ENCODE peak calls at places on chromosomes 1 and 21, in five cellular contexts. O is CD8-positive, alpha-beta T cell; A is GM23338; F is body of pancreas; H is psoas muscle. U is an unnamed sample. For H3K36me3, the result is how much of the 10 kb centered on the place peaks cover.

GRCh38 chr21:43767980-43768867 is 7.9 kb downstream of the CSTB start:
- DNase-seq in O (no peak), A (peak), F (no peak), H (peak), U (no peak)

GRCh38 chr1:26015358-26015757 is 6.2 kb upstream of the EXTL1 start:
- DNase-seq in O (no peak), A (no peak), F (no peak), H (no peak), U (no peak)

GRCh38 chr1:202076050-202076511 is 46.6 kb upstream of the GPR37L1 start:
- DNase-seq in O (no peak), A (no peak), F (peak), H (no peak), U (no peak)

GRCh38 chr1:195948123-195948895 is 659.9 kb downstream of the KCNT2 start:
- DNase-seq in O (no peak), A (no peak), F (no peak), H (no peak), U (no peak)

GRCh38 chr1:198541737-198542136 is 1.3 kb upstream of the ATP6V1G3 start:
- DNase-seq in O (no peak), A (no peak), F (no peak), H (no peak), U (no peak)

GRCh38 chr1:231210126-231210525 is 30.9 kb upstream of the GNPAT start:
- DNase-seq in O (no peak), A (no peak), F (no peak), H (no peak), U (no peak)

GRCh38 chr1:63575340-63575826 is 17.8 kb upstream of the PGM1 start:
- DNase-seq in O (no peak), A (peak), F (no peak), H (no peak), U (no peak)

GRCh38 chr1:63774617-63775417 is 1.0 kb downstream of the ROR1 start:
- DNase-seq in O (no peak), A (peak), F (peak), H (peak), U (no peak)

GRCh38 chr1:46284597-46285564 is 18.5 kb downstream of the LRRC41 start:
- DNase-seq in O (no peak), A (no peak), F (no peak), H (no peak), U (no peak)

GRCh38 chr21:42455196-42455595 is 40.8 kb downstream of the RSPH1 start:
- DNase-seq in O (no peak), A (no peak), F (no peak), H (peak), U (no peak)

GRCh38 chr1:37817481-37817880 is 9.5 kb upstream of the YRDC start:
- DNase-seq in O (no peak), A (peak), F (peak), H (no peak), U (no peak)

GRCh38 chr1:24435782-24436365 is 20.3 kb downstream of the NIPAL3 start:
- DNase-seq in O (no peak), A (no peak), F (no peak), H (no peak), U (no peak)

GRCh38 chr1:209769171-209769904 is 13.5 kb downstream of the TRAF3IP3 start:
- DNase-seq in O (peak), A (no peak), F (no peak), H (peak), U (peak)

GRCh38 chr1:110538921-110539320 is 19.9 kb upstream of the KCNA10 start:
- DNase-seq in O (no peak), A (no peak), F (no peak), H (no peak), U (no peak)

GRCh38 chr1:199041173-199041914 is 402.5 kb downstream of the PTPRC start:
- DNase-seq in O (no peak), A (no peak), F (no peak), H (no peak), U (no peak)

GRCh38 chr1:227894306-227894721 is 53.4 kb downstream of the WNT9A start:
- DNase-seq in O (no peak), A (no peak), F (peak), H (peak), U (no peak)

GRCh38 chr21:27740084-27740483 is 773.2 kb upstream of the ADAMTS5 start:
- DNase-seq in O (no peak), A (peak), F (no peak), H (no peak), U (no peak)

GRCh38 chr1:72284084-72284397 is 1.7 kb upstream of the NEGR1 start:
- DNase-seq in O (no peak), A (peak), F (no peak), H (no peak), U (no peak)
- TF ChIP-seq CTCF in O (no peak), A (no peak), F (no peak), H (no peak), U (no peak)

GRCh38 chr1:21295059-21295401 is 4.8 kb upstream of the ECE1 start:
- DNase-seq in O (no peak), A (no peak), F (no peak), H (no peak), U (no peak)
- H3K4me3 ChIP-seq in O (peak), A (no peak), F (no peak), H (no peak), U (no peak)

DNA sequence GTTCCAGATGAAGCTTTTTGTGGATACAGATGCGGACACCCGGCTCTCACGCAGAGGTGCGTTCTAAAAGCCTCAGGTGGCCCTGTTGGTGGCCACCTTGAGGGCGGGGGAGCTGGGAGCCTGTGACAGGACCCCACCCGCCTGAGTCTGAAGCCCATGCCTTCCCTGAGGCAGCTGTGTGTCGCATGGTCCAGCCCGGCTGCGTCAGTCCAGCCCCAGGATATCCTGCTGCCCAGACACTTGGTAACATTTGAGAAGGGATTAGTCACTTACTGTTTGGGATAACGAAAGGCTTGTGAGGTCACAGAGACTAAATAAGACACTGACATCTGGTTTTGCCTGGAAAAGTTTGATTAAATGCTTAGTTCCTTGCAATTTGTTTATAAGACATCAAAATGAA is 68.9 kb downstream of the UCK2 start:
- DNase-seq in O (no peak), A (no peak), F (no peak), H (peak), U (peak)
- H3K36me3 ChIP-seq in O (under half), A (under half), F (under half), H (under half), U (under half)

GRCh38 chr1:68375919-68376318 is 73.8 kb downstream of the RPE65 start:
- DNase-seq in O (no peak), A (no peak), F (no peak), H (no peak), U (no peak)

GRCh38 chr1:68370101-68370915 is 79.4 kb downstream of the RPE65 start:
- DNase-seq in O (no peak), A (no peak), F (no peak), H (no peak), U (no peak)

GRCh38 chr1:68373173-68373572 is 76.6 kb downstream of the RPE65 start:
- DNase-seq in O (no peak), A (no peak), F (no peak), H (no peak), U (no peak)

GRCh38 chr1:68376441-68376840 is 73.3 kb downstream of the RPE65 start:
- DNase-seq in O (no peak), A (no peak), F (no peak), H (no peak), U (no peak)

DNA sequence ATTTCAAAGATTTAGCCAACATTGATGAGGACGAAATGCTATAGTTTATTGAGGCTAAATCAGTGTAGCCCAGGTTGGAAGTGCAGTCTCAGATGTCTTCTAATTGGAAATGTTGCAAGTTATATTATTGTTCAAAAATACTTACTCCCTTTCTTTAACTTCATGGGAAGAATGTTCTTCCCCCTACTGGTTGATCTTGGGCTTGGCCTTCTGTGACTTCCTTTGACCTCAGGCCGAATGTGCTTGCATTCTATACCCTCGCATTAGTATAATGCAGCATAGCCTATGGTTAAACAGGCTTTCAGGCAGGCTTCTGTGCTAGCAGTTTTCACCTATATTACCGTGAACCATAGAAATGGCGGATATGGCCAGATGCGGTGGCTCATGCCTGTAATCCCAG is 77.3 kb downstream of the RPE65 start:
- DNase-seq in O (no peak), A (peak), F (no peak), H (no peak), U (no peak)
- TF ChIP-seq CTCF in O (no peak), A (peak), F (no peak), H (no peak), U (no peak)

GRCh38 chr1:145990249-145991097 is 5.9 kb downstream of the TXNIP start:
- DNase-seq in O (no peak), A (peak), F (no peak), H (peak), U (no peak)

GRCh38 chr1:145992502-145992936 is 3.9 kb downstream of the TXNIP start:
- DNase-seq in O (no peak), A (no peak), F (no peak), H (peak), U (no peak)

GRCh38 chr1:145993618-145994390 is 2.6 kb downstream of the TXNIP start:
- DNase-seq in O (no peak), A (no peak), F (no peak), H (no peak), U (no peak)

GRCh38 chr1:145992958-145993617 is 3.3 kb downstream of the TXNIP start:
- DNase-seq in O (no peak), A (no peak), F (no peak), H (no peak), U (no peak)

GRCh38 chr1:145991799-145992412 is 4.5 kb downstream of the TXNIP start:
- DNase-seq in O (no peak), A (no peak), F (no peak), H (peak), U (no peak)
- H3K4me3 ChIP-seq in O (peak), A (no peak), F (no peak), H (peak), U (no peak)

GRCh38 chr1:75791022-75791421 is 5.0 kb downstream of the RABGGTB start:
- DNase-seq in O (no peak), A (no peak), F (no peak), H (no peak), U (no peak)

GRCh38 chr1:75796376-75797272 is at the start of gene MSH4:
- DNase-seq in O (no peak), A (peak), F (no peak), H (no peak), U (no peak)

GRCh38 chr1:75795703-75796193 is 934 bp upstream of the MSH4 start:
- DNase-seq in O (no peak), A (no peak), F (no peak), H (no peak), U (no peak)

GRCh38 chr1:75794382-75794781 is 2.3 kb upstream of the MSH4 start:
- DNase-seq in O (no peak), A (no peak), F (no peak), H (no peak), U (no peak)

GRCh38 chr1:75792091-75792490 is 4.6 kb upstream of the MSH4 start:
- DNase-seq in O (no peak), A (no peak), F (no peak), H (no peak), U (no peak)
- H3K36me3 ChIP-seq in O (half or more), A (half or more), F (under half), H (half or more), U (under half)

U was measured in BJ.